ENCODE peak calls at places on chromosomes 12 and 14, in four cellular contexts. Y is Peyer's patch, X is astrocyte of the spinal cord, L is gastrocnemius medialis. U is an unnamed sample.

GRCh38 chr14:65286443-65286842 is 126.1 kb upstream of the FUT8 start:
- DNase-seq in Y (no peak), X (no peak), L (no peak), U (no peak)

GRCh38 chr14:75831455-75831854 is 150.3 kb downstream of the TGFB3 start:
- DNase-seq in Y (peak), L (peak), X (peak), U (no peak)

GRCh38 chr14:98606816-98607215 is 665.2 kb downstream of the BCL11B start:
- DNase-seq in L (no peak), X (no peak), Y (no peak), U (no peak)

GRCh38 chr14:21672116-21672515 is 1.5 kb downstream of the OR4E1 start:
- DNase-seq in L (no peak), X (no peak), Y (no peak), U (no peak)

GRCh38 chr14:105737504-105738246 is 211.3 kb downstream of the TMEM121 start:
- DNase-seq in L (no peak), X (no peak), Y (no peak), U (no peak)

GRCh38 chr12:116420476-116420875 is 138.7 kb upstream of the MAP1LC3B2 start:
- DNase-seq in L (no peak), Y (no peak), X (no peak), U (no peak)

GRCh38 chr12:1913377-1914115 is 4.9 kb downstream of the CACNA2D4 start:
- DNase-seq in X (no peak), Y (peak), L (no peak), U (no peak)

GRCh38 chr14:39247256-39247655 is 13.5 kb downstream of the MIA2 start:
- DNase-seq in X (peak), L (no peak), Y (no peak), U (no peak)

GRCh38 chr12:32486158-32486557 is 86.8 kb downstream of the FGD4 start:
- DNase-seq in X (no peak), Y (no peak), L (no peak), U (no peak)

GRCh38 chr14:26281280-26281998 is 316.4 kb downstream of the NOVA1 start:
- DNase-seq in X (peak), Y (no peak), L (no peak), U (no peak)

GRCh38 chr12:106113446-106114083 is 25.2 kb downstream of the NUAK1 start:
- DNase-seq in X (no peak), L (peak), Y (no peak), U (no peak)

GRCh38 chr12:96073346-96074336 is 38.3 kb upstream of the LTA4H start:
- DNase-seq in L (no peak), X (no peak), Y (no peak), U (no peak)

GRCh38 chr14:90893510-90893909 is 77.3 kb upstream of the TTC7B start:
- DNase-seq in X (no peak), Y (no peak), L (no peak), U (no peak)
- TF ChIP-seq CTCF in X (no peak), Y (no peak), L (no peak), U (no peak)

DNA sequence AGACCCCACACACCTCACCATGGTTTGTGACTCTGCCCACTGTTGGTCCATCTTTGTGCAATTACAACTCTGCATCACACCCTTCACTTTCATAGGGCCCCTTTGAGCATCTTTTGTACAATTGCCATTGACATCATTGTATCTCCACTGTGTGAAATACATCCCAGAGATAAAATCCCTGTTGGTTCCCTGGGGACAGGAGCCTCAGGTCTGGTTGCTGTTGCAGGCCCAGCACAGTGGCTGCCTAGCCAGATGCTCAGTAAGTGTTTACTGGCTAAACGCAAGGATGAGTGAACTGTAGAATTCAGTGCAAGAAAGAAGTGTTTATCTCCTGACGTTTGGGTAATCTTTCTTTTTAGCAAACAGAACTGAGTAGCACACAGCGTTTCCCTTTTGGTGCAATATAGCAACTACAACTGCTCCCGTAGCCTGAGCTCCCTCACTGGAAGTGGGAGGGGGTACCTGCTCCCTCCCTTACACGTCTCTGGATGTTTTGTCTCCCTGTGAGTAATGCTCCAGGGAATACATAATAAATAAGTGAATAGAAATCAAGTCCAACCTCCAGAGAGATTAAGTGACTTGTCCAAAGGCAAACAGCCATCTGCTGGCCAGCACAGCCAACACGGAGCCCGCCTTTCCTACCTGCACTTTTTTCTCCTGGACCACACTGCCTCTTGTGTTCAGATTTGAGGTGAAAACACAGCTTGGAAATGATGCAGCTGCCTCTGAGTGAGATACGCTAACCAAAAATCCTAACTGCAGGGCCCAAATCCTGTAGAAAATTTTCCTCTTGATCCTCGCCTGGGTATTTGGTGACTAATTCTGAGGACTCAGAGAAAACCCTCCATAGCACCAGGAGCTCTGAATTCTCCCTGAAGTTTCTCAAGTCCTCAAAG is 27.4 kb downstream of the GALNT16 start:
- DNase-seq in Y (no peak), X (peak), L (no peak), U (no peak)
- TF ChIP-seq CTCF in Y (no peak), X (peak), L (no peak), U (no peak)

GRCh38 chr14:93019367-93019843 is 96.3 kb downstream of the ITPK1 start:
- DNase-seq in Y (no peak), L (no peak), X (no peak), U (no peak)
- TF ChIP-seq CTCF in Y (no peak), L (no peak), X (no peak), U (no peak)

GRCh38 chr12:92827836-92828431 is 101.2 kb downstream of the EEA1 start:
- DNase-seq in L (no peak), Y (peak), X (peak), U (no peak)
- TF ChIP-seq CTCF in L (no peak), Y (peak), X (peak), U (peak)

GRCh38 chr12:100987552-100988277 is 193.1 kb downstream of the ANO4 start:
- DNase-seq in Y (no peak), X (peak), L (no peak), U (no peak)
- TF ChIP-seq CTCF in Y (no peak), X (peak), L (no peak), U (no peak)

DNA sequence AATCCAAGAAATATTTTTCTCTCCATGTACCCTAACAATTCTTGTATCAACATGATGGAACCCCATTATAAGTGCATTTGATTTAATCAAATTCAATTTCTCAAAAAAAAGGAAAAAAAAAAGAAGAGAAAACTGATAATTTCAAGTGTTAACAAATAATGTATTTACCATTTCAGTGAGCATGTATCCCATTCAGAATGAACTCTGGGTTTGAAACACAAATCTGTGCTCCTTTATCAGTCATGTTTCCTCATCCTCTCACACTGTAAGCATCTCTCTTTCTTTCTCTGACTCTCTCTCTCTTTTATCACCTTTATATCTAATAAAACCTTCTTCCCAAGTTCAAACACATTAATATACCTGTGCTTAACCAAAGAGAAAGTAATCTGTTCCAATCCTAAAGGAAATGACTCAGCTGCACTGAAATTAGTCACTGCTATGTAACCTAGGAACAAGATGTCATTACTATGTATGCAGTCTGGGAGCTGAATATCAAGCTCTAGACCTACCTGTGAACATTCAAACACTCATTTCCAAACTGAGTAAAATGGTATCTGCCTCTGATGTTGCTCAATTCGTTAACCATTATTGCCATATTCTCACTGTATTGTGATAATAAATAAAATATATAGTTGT is 135.0 kb upstream of the LRIG3 start:
- DNase-seq in X (peak), Y (no peak), L (no peak), U (no peak)
- TF ChIP-seq CTCF in X (no peak), Y (no peak), L (no peak), U (no peak)

DNA sequence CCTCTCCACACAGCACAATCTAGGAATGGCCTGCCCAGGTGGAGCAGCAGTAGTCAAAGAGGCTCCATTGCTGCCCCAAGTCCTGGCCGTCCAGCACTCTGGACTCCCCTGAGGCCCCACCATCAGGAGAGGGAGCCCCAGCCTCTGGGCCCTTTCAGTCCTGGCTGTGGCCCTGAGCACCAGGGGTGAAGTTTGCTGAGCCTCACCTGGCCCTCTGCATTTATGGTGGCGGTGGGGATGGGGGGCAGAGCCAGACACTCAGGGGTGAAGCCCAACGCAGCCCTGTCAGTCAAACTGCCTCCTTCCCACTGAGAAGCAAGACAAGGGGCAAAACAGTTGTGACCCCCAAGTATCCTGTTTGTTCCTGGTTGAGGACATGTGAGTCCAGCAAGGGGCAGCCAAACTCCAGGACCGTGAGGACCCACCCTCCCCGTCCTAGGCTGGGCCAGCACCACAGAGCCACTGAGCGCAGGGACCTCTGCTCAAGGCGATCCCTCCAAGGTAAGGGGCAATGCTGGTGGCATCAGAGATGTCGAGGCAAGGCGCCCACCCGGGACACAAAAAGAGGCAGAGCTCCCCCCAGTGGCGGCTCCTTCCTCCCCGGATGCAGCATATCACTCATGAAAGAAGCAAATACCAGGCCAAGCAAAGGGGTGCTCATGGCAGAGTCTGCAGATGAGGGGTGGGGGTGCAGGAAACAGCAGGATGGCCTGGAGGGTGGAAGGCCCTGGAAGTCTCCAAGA is 4.8 kb upstream of the AMN start:
- DNase-seq in X (peak), L (peak), Y (peak), U (peak)
- TF ChIP-seq CTCF in X (peak), L (peak), Y (peak), U (peak)

DNA sequence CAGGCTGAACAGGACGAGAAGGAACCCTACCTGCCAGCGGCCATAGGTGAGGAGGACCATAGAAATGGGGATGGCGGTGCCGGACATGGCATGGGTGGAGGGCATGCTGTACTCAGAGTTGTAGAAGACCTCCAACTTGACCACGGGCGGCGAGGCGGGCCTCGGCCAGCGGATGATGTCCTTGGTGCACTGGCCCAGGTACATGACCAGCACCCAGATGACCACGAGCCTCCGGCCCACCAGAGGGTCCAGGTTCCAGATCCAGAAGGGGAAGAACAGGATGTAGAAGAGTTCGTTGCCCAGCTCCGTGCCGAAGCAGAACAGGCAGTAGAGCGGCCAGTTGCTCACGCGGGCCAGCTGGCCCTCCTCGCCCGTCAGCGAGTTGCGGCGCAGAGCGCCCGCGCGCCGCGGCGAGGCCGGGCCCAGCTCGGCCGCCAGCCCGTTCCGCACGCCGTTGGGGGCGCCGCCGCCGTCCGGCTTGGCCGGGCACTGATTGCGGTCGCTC is 582 bp downstream of the SGPP1 start:
- DNase-seq in X (peak), Y (peak), L (peak), U (peak)
- TF ChIP-seq CTCF in X (no peak), Y (no peak), L (no peak), U (no peak)

GRCh38 chr12:23277831-23278230 is 652.9 kb downstream of the ETNK1 start:
- DNase-seq in X (no peak), Y (no peak), L (no peak), U (no peak)
- TF ChIP-seq CTCF in X (no peak), Y (no peak), L (no peak), U (no peak)